ENCODE peak calls at places on chromosomes 12 and 14, in seven cellular contexts. K is cardiac fibroblast, T is right lobe of liver, P is activated B cell treated with CpG ODN at 0.5 μM for 24 hours, F is GM12865, A is choroid plexus epithelial cell, D is AG09309. I is an unnamed sample.

GRCh38 chr12:89883630-89884364 is 175.2 kb upstream of the ATP2B1 start:
- DNase-seq in K (peak), T (no peak), P (no peak), F (no peak), A (peak), D (no peak), I (no peak)

GRCh38 chr14:51562816-51563215 is 88.9 kb upstream of the FRMD6 start:
- DNase-seq in K (no peak), T (no peak), P (no peak), F (no peak), A (peak), D (no peak), I (no peak)

GRCh38 chr14:104519721-104520120 is 59.8 kb upstream of the C14orf180 start:
- DNase-seq in K (no peak), T (no peak), P (no peak), F (no peak), A (no peak), D (no peak), I (no peak)

GRCh38 chr14:34496007-34496678 is 34.1 kb upstream of the SPTSSA start:
- DNase-seq in K (peak), T (no peak), P (no peak), F (no peak), A (no peak), D (no peak), I (no peak)

GRCh38 chr12:100651694-100652093 is 78.2 kb downstream of the GAS2L3 start:
- DNase-seq in K (no peak), T (no peak), P (no peak), F (no peak), A (no peak), D (no peak), I (no peak)

GRCh38 chr14:50998612-50999011 is 54.3 kb upstream of the PYGL start:
- DNase-seq in K (no peak), T (no peak), P (no peak), F (no peak), A (no peak), D (no peak), I (no peak)

GRCh38 chr14:52977798-52978197 is 26.9 kb upstream of the FERMT2 start:
- DNase-seq in K (no peak), T (no peak), P (no peak), F (no peak), A (no peak), D (no peak), I (no peak)

GRCh38 chr12:4307593-4308333 is 13.2 kb upstream of the TIGAR start:
- DNase-seq in K (peak), T (peak), P (no peak), F (peak), A (peak), D (peak), I (no peak)

GRCh38 chr12:12582895-12583303 is 20.2 kb upstream of the DUSP16 start:
- DNase-seq in K (peak), T (no peak), P (no peak), F (peak), A (peak), D (peak), I (no peak)

GRCh38 chr14:103581954-103582703 is 19.4 kb downstream of the COA8 start:
- DNase-seq in K (no peak), T (no peak), P (no peak), F (no peak), A (no peak), D (no peak), I (no peak)

GRCh38 chr14:23008836-23009235 is 1.1 kb downstream of the C14orf93 start:
- DNase-seq in K (no peak), T (no peak), P (no peak), F (peak), A (no peak), D (no peak), I (no peak)

GRCh38 chr12:25825494-25825893 is 133.0 kb upstream of the RASSF8 start:
- DNase-seq in K (peak), T (no peak), P (no peak), F (no peak), A (peak), D (no peak), I (no peak)

GRCh38 chr14:97977711-97978261 is 1180.6 kb downstream of the VRK1 start:
- DNase-seq in K (peak), T (peak), P (no peak), F (no peak), A (no peak), D (no peak), I (no peak)

GRCh38 chr14:97976861-97977260 is 1179.7 kb downstream of the VRK1 start:
- DNase-seq in K (no peak), T (no peak), P (no peak), F (no peak), A (no peak), D (no peak), I (no peak)

GRCh38 chr14:97975960-97976359 is 1178.8 kb downstream of the VRK1 start:
- DNase-seq in K (no peak), T (no peak), P (no peak), F (no peak), A (no peak), D (no peak), I (no peak)

GRCh38 chr14:97978336-97978735 is 1181.2 kb downstream of the VRK1 start:
- DNase-seq in K (peak), T (peak), P (no peak), F (peak), A (peak), D (no peak), I (no peak)
- TF ChIP-seq CTCF in K (no peak), T (no peak), P (no peak), F (no peak), A (no peak), D (no peak), I (no peak)

GRCh38 chr12:41661141-41661540 is 473.0 kb downstream of the PDZRN4 start:
- DNase-seq in K (no peak), T (no peak), P (no peak), F (no peak), A (no peak), D (no peak), I (no peak)

GRCh38 chr12:41663487-41664258 is 475.6 kb downstream of the PDZRN4 start:
- DNase-seq in K (peak), T (no peak), P (no peak), F (no peak), A (peak), D (no peak), I (no peak)
- TF ChIP-seq CTCF in K (peak), T (peak), P (no peak), F (peak), A (peak), D (no peak), I (no peak)

GRCh38 chr12:1591029-1591428 is 3.4 kb downstream of the FBXL14 start:
- DNase-seq in K (no peak), T (no peak), P (no peak), F (peak), A (peak), D (no peak), I (no peak)
- TF ChIP-seq CTCF in K (peak), T (no peak), P (no peak), F (no peak), A (peak), D (no peak), I (no peak)

GRCh38 chr12:106107566-106107965 is 31.2 kb downstream of the NUAK1 start:
- DNase-seq in K (peak), T (no peak), P (no peak), F (no peak), A (peak), D (no peak), I (no peak)
- TF ChIP-seq CTCF in K (no peak), T (no peak), P (no peak), F (no peak), A (no peak), D (no peak), I (no peak)

GRCh38 chr14:55352201-55352600 is 59.4 kb downstream of the ATG14 start:
- DNase-seq in K (no peak), T (no peak), P (no peak), F (no peak), A (no peak), D (no peak), I (no peak)

GRCh38 chr14:55351111-55351510 is 60.5 kb downstream of the ATG14 start:
- DNase-seq in K (no peak), T (no peak), P (no peak), F (no peak), A (no peak), D (no peak), I (no peak)

GRCh38 chr14:55354500-55354899 is 57.1 kb downstream of the ATG14 start:
- DNase-seq in K (peak), T (no peak), P (no peak), F (peak), A (peak), D (no peak), I (peak)

GRCh38 chr14:55355922-55356321 is 55.7 kb downstream of the ATG14 start:
- DNase-seq in K (no peak), T (no peak), P (no peak), F (no peak), A (no peak), D (no peak), I (no peak)

GRCh38 chr14:55353686-55354467 is 57.8 kb downstream of the ATG14 start:
- DNase-seq in K (no peak), T (no peak), P (no peak), F (no peak), A (no peak), D (no peak), I (no peak)
- TF ChIP-seq CTCF in K (no peak), T (no peak), P (no peak), F (no peak), A (peak), D (no peak), I (no peak)

GRCh38 chr12:18805516-18806248 is 67.8 kb downstream of the CAPZA3 start:
- DNase-seq in K (no peak), T (no peak), P (no peak), F (no peak), A (no peak), D (no peak), I (no peak)
- TF ChIP-seq CTCF in K (no peak), T (no peak), P (no peak), F (no peak), A (peak), D (no peak), I (no peak)

GRCh38 chr14:65600742-65601141 is 188.2 kb downstream of the FUT8 start:
- DNase-seq in K (no peak), T (no peak), P (no peak), F (no peak), A (no peak), D (no peak), I (no peak)

GRCh38 chr14:65604535-65604934 is 192.0 kb downstream of the FUT8 start:
- DNase-seq in K (no peak), T (no peak), P (no peak), F (no peak), A (no peak), D (no peak), I (no peak)

GRCh38 chr14:65599375-65599774 is 186.8 kb downstream of the FUT8 start:
- DNase-seq in K (peak), T (no peak), P (no peak), F (no peak), A (peak), D (peak), I (no peak)

DNA sequence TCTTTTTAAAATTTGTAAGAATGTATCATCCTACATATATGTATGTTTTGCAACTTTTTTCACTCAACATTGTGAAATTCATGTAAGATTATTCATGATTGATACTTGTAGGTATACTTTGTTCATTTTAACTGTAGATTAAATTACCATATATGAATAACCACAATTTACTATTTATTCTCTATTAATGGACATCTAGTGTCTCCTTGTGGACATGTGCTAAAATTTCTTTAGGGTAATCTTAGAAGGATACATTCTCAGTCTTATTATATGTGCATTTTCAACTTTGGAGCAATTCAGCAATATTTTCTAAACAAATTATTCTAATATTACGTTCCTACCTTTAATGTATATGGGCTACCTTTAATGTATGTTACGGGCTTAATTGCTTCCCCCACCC is 192.4 kb downstream of the FUT8 start:
- DNase-seq in K (peak), T (no peak), P (no peak), F (no peak), A (peak), D (no peak), I (no peak)
- TF ChIP-seq CTCF in K (peak), T (no peak), P (no peak), F (peak), A (peak), D (no peak), I (no peak)

GRCh38 chr12:23361971-23362370 is 587.5 kb downstream of the SOX5 start:
- DNase-seq in K (no peak), T (no peak), P (no peak), F (no peak), A (no peak), D (no peak), I (no peak)
- TF ChIP-seq CTCF in K (no peak), T (peak), P (no peak), F (no peak), A (no peak), D (no peak), I (no peak)

GRCh38 chr12:62438098-62438692 is 28.4 kb upstream of the MON2 start:
- DNase-seq in K (peak), T (no peak), P (no peak), F (peak), A (peak), D (peak), I (no peak)
- TF ChIP-seq CTCF in K (peak), T (peak), P (peak), F (peak), A (peak), D (peak), I (peak)